ENCODE peak calls at places on chromosomes 1 and 21, in nine cellular contexts. X, Q, O, I, C, S, F, M and B are unnamed samples.

GRCh38 chr1:186958520-186958919 is 129.8 kb downstream of the PLA2G4A start:
- DNase-seq in O (peak; percentile 78), I (no peak), S (peak; percentile 87), X (no peak), F (peak; percentile 48), C (peak; percentile 75), M (peak; percentile 73), Q (peak; percentile 91), B (no peak)

GRCh38 chr1:181743878-181744312 is 260.6 kb downstream of the CACNA1E start:
- DNase-seq in C (no peak), O (no peak), I (peak; percentile 43), S (no peak), X (no peak), F (no peak), M (no peak), Q (no peak), B (no peak)

GRCh38 chr21:42171091-42172053 is 47.6 kb upstream of the ABCG1 start:
- DNase-seq in S (peak; percentile 37), C (no peak), X (peak; percentile 46), O (no peak), F (no peak), Q (no peak), I (peak; percentile 43), M (no peak), B (no peak)

GRCh38 chr1:165443539-165444289 is 1.2 kb downstream of the RXRG start:
- DNase-seq in Q (no peak), X (no peak), C (no peak), O (no peak), S (no peak), I (peak; percentile 35), M (no peak), F (no peak), B (peak; percentile 62)

GRCh38 chr1:175317795-175318194 is 125.2 kb upstream of the KIAA0040 start:
- DNase-seq in X (no peak), M (no peak), S (peak; percentile 33), F (no peak), I (no peak), O (no peak), Q (no peak), C (no peak), B (no peak)

GRCh38 chr21:40466893-40467483 is 380.0 kb downstream of the DSCAM start:
- DNase-seq in I (no peak), X (peak; percentile 62), F (peak; percentile 39), O (peak; percentile 4), S (peak; percentile 16), C (peak; percentile 1), Q (no peak), M (no peak), B (no peak)

GRCh38 chr1:172163479-172164215 is 256.8 kb upstream of the C1orf105 start:
- DNase-seq in S (peak; percentile 82), C (peak; percentile 52), I (no peak), O (peak; percentile 80), F (peak; percentile 68), M (peak; percentile 46), Q (peak; percentile 52), X (no peak), B (no peak)

GRCh38 chr1:218164111-218164929 is 120.8 kb upstream of the RRP15 start:
- DNase-seq in M (peak; percentile 40), X (peak; percentile 42), F (peak; percentile 27), S (peak; percentile 25), C (peak; percentile 72), I (peak; percentile 36), Q (peak; percentile 12), O (peak; percentile 24), B (no peak)

GRCh38 chr1:89844236-89844807 is 23.5 kb downstream of the LRRC8D start:
- DNase-seq in C (peak; percentile 44), O (peak; percentile 43), F (no peak), S (peak; percentile 30), I (no peak), Q (peak; percentile 55), X (no peak), M (peak; percentile 11), B (no peak)

GRCh38 chr1:25997759-25998074 is at the start of gene PAFAH2:
- DNase-seq in O (no peak), C (no peak), M (no peak), S (no peak), X (peak; percentile 35), F (no peak), Q (no peak), I (peak; percentile 46), B (no peak)

GRCh38 chr1:6447818-6448748 is 17.9 kb downstream of the TNFRSF25 start:
- DNase-seq in Q (no peak), C (no peak), M (no peak), X (peak; percentile 69), F (no peak), O (no peak), I (no peak), S (no peak), B (no peak)
- H3K4me3 ChIP-seq in Q (no peak overlapping the region), C (no peak overlapping the region), M (no peak overlapping the region), X (no peak overlapping the region), F (no peak overlapping the region), O (no peak overlapping the region), I (no peak overlapping the region), S (no peak overlapping the region), B (peak overlapping the region; percentile 34)

GRCh38 chr1:11784993-11785769 is 20.6 kb downstream of the MTHFR start:
- DNase-seq in C (peak; percentile 79), M (peak; percentile 60), F (peak; percentile 50), I (peak; percentile 78), S (peak; percentile 61), Q (peak; percentile 21), X (peak; percentile 79), O (peak; percentile 63), B (peak; percentile 78)

GRCh38 chr1:11784256-11784992 is 21.3 kb downstream of the MTHFR start:
- DNase-seq in I (no peak), O (no peak), F (no peak), C (no peak), Q (no peak), X (no peak), M (no peak), S (no peak), B (no peak)

GRCh38 chr1:11781298-11781697 is 19.3 kb downstream of the C1orf167 start:
- DNase-seq in O (no peak), X (no peak), Q (no peak), I (no peak), S (no peak), F (no peak), C (peak; percentile 35), M (no peak), B (no peak)

GRCh38 chr1:11782127-11782708 is 20.2 kb downstream of the C1orf167 start:
- DNase-seq in Q (no peak), F (no peak), I (no peak), X (no peak), O (no peak), S (no peak), M (no peak), C (no peak), B (no peak)

GRCh38 chr1:11783556-11783955 is 21.6 kb downstream of the C1orf167 start:
- DNase-seq in X (no peak), O (no peak), S (no peak), Q (no peak), I (no peak), M (no peak), F (no peak), C (no peak), B (no peak)
- H3K4me3 ChIP-seq in X (no peak overlapping the region), O (no peak overlapping the region), S (no peak overlapping the region), Q (no peak overlapping the region), I (no peak overlapping the region), M (no peak overlapping the region), F (no peak overlapping the region), C (no peak overlapping the region), B (no peak overlapping the region)

GRCh38 chr1:94806451-94806861 is 13.7 kb upstream of the SLC44A3 start:
- DNase-seq in O (peak; percentile 62), S (peak; percentile 72), I (no peak), F (no peak), X (peak; percentile 37), Q (peak; percentile 57), C (peak; percentile 76), M (peak; percentile 60), B (no peak)
- H3K4me3 ChIP-seq in O (peak overlapping the region; percentile 30), S (no peak overlapping the region), I (no peak overlapping the region), F (no peak overlapping the region), X (no peak overlapping the region), Q (no peak overlapping the region), C (peak overlapping the region; percentile 44), M (peak overlapping the region; percentile 46), B (no peak overlapping the region)

DNA sequence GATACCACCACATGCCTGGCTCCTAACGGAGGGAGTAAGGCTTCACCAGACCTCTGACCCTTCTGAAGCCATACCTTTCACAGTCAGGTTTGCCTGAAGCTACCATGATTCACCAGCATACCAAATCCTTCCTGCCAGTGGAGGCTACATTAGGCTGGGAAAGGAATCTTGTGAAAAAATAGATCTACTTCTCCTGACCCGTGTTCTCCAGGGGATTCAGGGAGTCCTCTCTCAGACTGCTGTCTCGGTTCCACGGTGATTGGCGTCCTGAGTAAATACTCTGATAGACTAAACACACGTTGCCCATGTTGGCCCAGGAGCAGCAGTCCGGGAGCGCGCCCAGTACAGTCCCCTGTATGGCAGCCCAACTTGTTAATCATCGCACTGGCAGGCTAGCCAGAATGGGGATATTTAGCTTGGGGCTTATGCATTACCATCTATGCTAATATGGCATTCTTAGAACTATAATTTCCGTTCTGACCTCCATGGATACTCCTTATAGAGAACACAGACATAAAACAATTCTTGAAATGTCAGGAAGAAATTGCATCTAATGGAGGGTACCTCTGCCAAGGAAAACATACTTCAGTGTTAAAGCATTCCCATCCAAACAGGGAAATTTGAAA is 173.2 kb downstream of the ROR1 start:
- DNase-seq in S (peak; percentile 40), F (peak; percentile 40), I (peak; percentile 46), M (peak; percentile 50), X (no peak), Q (no peak), C (peak; percentile 53), O (peak; percentile 21), B (peak; percentile 67)
- H3K4me3 ChIP-seq in S (no peak overlapping the region), F (no peak overlapping the region), I (no peak overlapping the region), M (no peak overlapping the region), X (no peak overlapping the region), Q (no peak overlapping the region), C (no peak overlapping the region), O (no peak overlapping the region), B (no peak overlapping the region)

DNA sequence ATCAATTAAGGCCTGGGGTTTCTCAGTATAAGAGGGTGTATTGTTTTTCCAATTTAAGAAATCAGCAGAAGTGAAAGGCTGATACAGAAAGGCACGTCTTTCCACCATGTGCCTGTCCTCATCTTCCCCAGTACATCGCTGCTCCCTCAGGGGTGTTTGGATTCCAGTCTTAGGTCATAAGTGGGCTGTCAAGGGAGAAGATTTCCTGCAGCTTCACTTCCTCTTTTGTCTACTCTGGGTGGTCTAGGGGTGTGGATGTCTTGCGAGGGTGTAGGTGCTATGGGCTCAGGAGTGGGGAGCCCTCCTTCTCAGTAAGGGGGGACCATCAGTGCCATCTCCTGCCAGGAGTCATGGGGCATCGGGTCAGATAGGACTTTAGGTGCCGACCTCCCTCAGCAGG is 999.8 kb upstream of the NCAM2 start:
- DNase-seq in X (no peak), M (no peak), C (no peak), Q (no peak), F (no peak), I (no peak), O (no peak), S (no peak), B (no peak)
- H3K4me3 ChIP-seq in X (no peak overlapping the region), M (no peak overlapping the region), C (no peak overlapping the region), Q (no peak overlapping the region), F (no peak overlapping the region), I (no peak overlapping the region), O (no peak overlapping the region), S (no peak overlapping the region), B (no peak overlapping the region)

GRCh38 chr1:201647094-201647493 is 108.2 kb downstream of the NAV1 start:
- DNase-seq in I (no peak), F (no peak), C (no peak), M (no peak), X (no peak), Q (no peak), S (no peak), O (no peak), B (no peak)
- H3K4me3 ChIP-seq in I (no peak overlapping the region), F (peak overlapping the region; percentile 61), C (peak overlapping the region; percentile 73), M (peak overlapping the region; percentile 59), X (no peak overlapping the region), Q (no peak overlapping the region), S (no peak overlapping the region), O (no peak overlapping the region), B (no peak overlapping the region)